ENCODE peak calls at places on chromosomes 4 and X, in four cellular contexts. B is AG04450, Z is kidney tubule cell, G is Right ventricle myocardium superior. O is an unnamed sample.

GRCh38 chrX:7071390-7071789 is 76.1 kb upstream of the STS start:
- DNase-seq in B (no peak), Z (no peak), G (no peak), O (no peak)

GRCh38 chrX:125012585-125012984 is 307.1 kb upstream of the TEX13C start:
- DNase-seq in B (no peak), Z (no peak), G (no peak), O (no peak)

GRCh38 chr4:110823251-110823650 is 200.4 kb upstream of the PITX2 start:
- DNase-seq in B (no peak), Z (peak; percentile 55), G (no peak), O (no peak)

GRCh38 chr4:110487873-110488272 is 11.9 kb downstream of the ENPEP start:
- DNase-seq in B (no peak), Z (peak; percentile 47), G (no peak), O (no peak)

GRCh38 chrX:111200327-111200726 is 70.0 kb downstream of the CAPN6 start:
- DNase-seq in B (no peak), Z (no peak), G (no peak), O (peak; percentile 55)

GRCh38 chr4:178242655-178243054 is 800.4 kb upstream of the AGA start:
- DNase-seq in B (no peak), Z (no peak), G (no peak), O (no peak)

GRCh38 chr4:7103599-7104365 is 35.9 kb upstream of the GRPEL1 start:
- DNase-seq in B (no peak), Z (no peak), G (peak; percentile 90), O (peak; percentile 76)

GRCh38 chr4:162838671-162839070 is 328.0 kb downstream of the NAF1 start:
- DNase-seq in B (no peak), Z (no peak), G (no peak), O (no peak)

GRCh38 chr4:2077537-2078460 is 18.7 kb downstream of the NAT8L start:
- DNase-seq in B (no peak), Z (no peak), G (no peak), O (no peak)

GRCh38 chr4:165621983-165622382 is 243.2 kb downstream of the CPE start:
- DNase-seq in B (no peak), Z (peak; percentile 39), G (no peak), O (no peak)

O was measured in neural progenitor cell.